ENCODE peak calls at places on chromosomes 12 and 14, in nine cellular contexts. V is heart left ventricle, U is lower leg skin, D is adrenal gland, R is A549, K is body of pancreas, Y is erythroblast, J is transverse colon, E is K562. Q is an unnamed sample.

GRCh38 chr12:76915381-76916169 is 36.8 kb upstream of the CSRP2 start:
- DNase-seq in V (no peak), U (no peak), R (no peak), D (no peak), Y (no peak), E (no peak), J (no peak), K (no peak), Q (no peak)

GRCh38 chr12:106883421-106883820 is 72.3 kb upstream of the TMEM263 start:
- DNase-seq in J (no peak), E (no peak), K (no peak), U (no peak), D (no peak), R (no peak), Y (no peak), V (no peak), Q (no peak)

GRCh38 chr14:92198804-92199203 is 77.0 kb downstream of the CPSF2 start:
- DNase-seq in R (no peak), V (no peak), Y (no peak), K (no peak), E (no peak), D (no peak), J (no peak), U (no peak), Q (no peak)

GRCh38 chr14:93163570-93163969 is 21.1 kb downstream of the MOAP1 start:
- DNase-seq in K (no peak), V (no peak), Y (no peak), D (no peak), R (no peak), U (no peak), E (no peak), J (no peak), Q (no peak)

GRCh38 chr12:14885718-14886201 is at the start of gene MGP:
- DNase-seq in R (no peak), Y (no peak), V (peak), D (peak), U (peak), K (peak), J (peak), E (no peak), Q (peak)

GRCh38 chr12:100324498-100324897 is 32.4 kb upstream of the SLC17A8 start:
- DNase-seq in J (no peak), D (no peak), R (no peak), V (no peak), U (no peak), E (no peak), K (no peak), Y (no peak), Q (no peak)

GRCh38 chr12:11228268-11228879 is 41.1 kb downstream of the PRB3 start:
- DNase-seq in U (no peak), E (peak), K (peak), R (peak), Y (peak), V (no peak), D (peak), J (peak), Q (peak)

GRCh38 chr12:104219908-104220404 is 4.4 kb downstream of the TXNRD1 start:
- DNase-seq in U (no peak), J (peak), E (peak), R (peak), V (no peak), Y (peak), K (peak), D (peak), Q (peak)

GRCh38 chr12:122841544-122842321 is 6.5 kb downstream of the HIP1R start:
- DNase-seq in V (peak), D (peak), R (no peak), Y (peak), E (no peak), U (peak), K (peak), J (no peak), Q (no peak)

GRCh38 chr12:88156075-88156654 is 14.1 kb downstream of the TMTC3 start:
- DNase-seq in E (no peak), Y (no peak), D (no peak), U (no peak), R (no peak), K (no peak), V (no peak), J (no peak), Q (no peak)

GRCh38 chr12:84497819-84498218 is 414.8 kb downstream of the SLC6A15 start:
- DNase-seq in E (no peak), K (no peak), U (no peak), Y (no peak), J (no peak), D (no peak), R (peak), V (no peak), Q (no peak)

GRCh38 chr12:38544357-38545066 is 227.9 kb downstream of the ALG10B start:
- DNase-seq in J (no peak), D (no peak), K (no peak), U (no peak), Y (no peak), E (no peak), R (peak), V (no peak), Q (no peak)

GRCh38 chr12:121826318-121826954 is 22.6 kb downstream of the SETD1B start:
- DNase-seq in U (no peak), R (no peak), V (no peak), J (no peak), E (no peak), D (no peak), Y (peak), K (no peak), Q (no peak)

GRCh38 chr12:11171953-11172675 is 1.1 kb downstream of the SMIM10L1 start:
- DNase-seq in V (no peak), R (peak), E (no peak), Y (peak), D (no peak), K (no peak), J (no peak), U (no peak), Q (no peak)

GRCh38 chr12:95037906-95038305 is 34.4 kb upstream of the NDUFA12 start:
- DNase-seq in R (no peak), Y (no peak), J (no peak), E (no peak), K (no peak), V (no peak), U (no peak), D (no peak), Q (no peak)

GRCh38 chr12:106138279-106138645 is 492 bp downstream of the NUAK1 start:
- DNase-seq in E (no peak), Y (no peak), D (no peak), V (peak), U (peak), R (no peak), K (no peak), J (no peak), Q (no peak)

GRCh38 chr12:109160433-109160832 is 44.0 kb downstream of the ACACB start:
- DNase-seq in V (peak), D (no peak), Y (no peak), J (no peak), U (peak), K (peak), R (no peak), E (no peak), Q (no peak)

GRCh38 chr12:1533602-1534304 is 60.6 kb downstream of the FBXL14 start:
- DNase-seq in K (no peak), J (peak), E (no peak), D (no peak), U (peak), V (no peak), Y (no peak), R (no peak), Q (no peak)

GRCh38 chr14:56271988-56272387 is 153.8 kb downstream of the PELI2 start:
- DNase-seq in Y (no peak), V (no peak), K (no peak), D (no peak), J (no peak), E (no peak), R (no peak), U (no peak), Q (no peak)

GRCh38 chr14:91870890-91871289 is 3.6 kb upstream of the TC2N start:
- DNase-seq in K (no peak), J (no peak), V (no peak), E (no peak), R (no peak), U (no peak), Y (no peak), D (no peak), Q (no peak)

GRCh38 chr12:49547090-49547690 is 8.4 kb downstream of the KCNH3 start:
- DNase-seq in R (no peak), V (no peak), D (no peak), E (no peak), U (no peak), K (no peak), Y (no peak), J (no peak), Q (no peak)

GRCh38 chr12:49959570-49960473 is 1.9 kb upstream of the AQP5 start:
- DNase-seq in K (peak), J (no peak), Y (no peak), V (peak), R (peak), D (no peak), E (no peak), U (no peak), Q (peak)

GRCh38 chr12:120010661-120011230 is 21.7 kb downstream of the BICDL1 start:
- DNase-seq in E (no peak), D (no peak), K (peak), Y (no peak), U (no peak), J (no peak), R (no peak), V (no peak), Q (no peak)

GRCh38 chr14:104520620-104521410 is 58.7 kb upstream of the C14orf180 start:
- DNase-seq in E (no peak), Y (no peak), R (no peak), K (no peak), J (no peak), U (peak), D (no peak), V (no peak), Q (no peak)

GRCh38 chr12:19704966-19705365 is 265.7 kb downstream of the AEBP2 start:
- DNase-seq in R (no peak), K (no peak), D (no peak), U (no peak), V (no peak), E (no peak), Y (no peak), J (no peak), Q (no peak)

GRCh38 chr14:95319312-95320075 is at the start of gene CLMN:
- DNase-seq in K (peak), J (peak), E (peak), U (no peak), V (peak), R (peak), Y (peak), D (peak), Q (peak)

GRCh38 chr14:47485421-47485820 is 190.0 kb downstream of the MDGA2 start:
- DNase-seq in J (no peak), E (no peak), Y (no peak), D (no peak), R (no peak), K (no peak), V (no peak), U (no peak), Q (no peak)

GRCh38 chr12:9041321-9041720 is 52.0 kb downstream of the KLRG1 start:
- DNase-seq in R (no peak), Y (no peak), E (no peak), U (no peak), D (peak), V (no peak), K (no peak), J (no peak), Q (no peak)

GRCh38 chr12:55060470-55060869 is 40.7 kb downstream of the NEUROD4 start:
- DNase-seq in U (no peak), D (no peak), K (no peak), J (no peak), V (no peak), R (no peak), Y (peak), E (peak), Q (no peak)

GRCh38 chr12:31204995-31205582 is 120.9 kb downstream of the SINHCAF start:
- DNase-seq in R (no peak), D (no peak), Y (no peak), K (no peak), U (no peak), E (no peak), V (no peak), J (no peak), Q (no peak)

GRCh38 chr12:84201976-84202375 is 710.6 kb downstream of the SLC6A15 start:
- DNase-seq in E (no peak), V (no peak), Y (no peak), J (no peak), R (no peak), D (no peak), K (no peak), U (no peak), Q (no peak)

GRCh38 chr12:100186071-100186470 is 14.5 kb upstream of the ACTR6 start:
- DNase-seq in U (no peak), K (no peak), V (no peak), R (no peak), D (no peak), Y (no peak), E (no peak), J (no peak), Q (no peak)

DNA sequence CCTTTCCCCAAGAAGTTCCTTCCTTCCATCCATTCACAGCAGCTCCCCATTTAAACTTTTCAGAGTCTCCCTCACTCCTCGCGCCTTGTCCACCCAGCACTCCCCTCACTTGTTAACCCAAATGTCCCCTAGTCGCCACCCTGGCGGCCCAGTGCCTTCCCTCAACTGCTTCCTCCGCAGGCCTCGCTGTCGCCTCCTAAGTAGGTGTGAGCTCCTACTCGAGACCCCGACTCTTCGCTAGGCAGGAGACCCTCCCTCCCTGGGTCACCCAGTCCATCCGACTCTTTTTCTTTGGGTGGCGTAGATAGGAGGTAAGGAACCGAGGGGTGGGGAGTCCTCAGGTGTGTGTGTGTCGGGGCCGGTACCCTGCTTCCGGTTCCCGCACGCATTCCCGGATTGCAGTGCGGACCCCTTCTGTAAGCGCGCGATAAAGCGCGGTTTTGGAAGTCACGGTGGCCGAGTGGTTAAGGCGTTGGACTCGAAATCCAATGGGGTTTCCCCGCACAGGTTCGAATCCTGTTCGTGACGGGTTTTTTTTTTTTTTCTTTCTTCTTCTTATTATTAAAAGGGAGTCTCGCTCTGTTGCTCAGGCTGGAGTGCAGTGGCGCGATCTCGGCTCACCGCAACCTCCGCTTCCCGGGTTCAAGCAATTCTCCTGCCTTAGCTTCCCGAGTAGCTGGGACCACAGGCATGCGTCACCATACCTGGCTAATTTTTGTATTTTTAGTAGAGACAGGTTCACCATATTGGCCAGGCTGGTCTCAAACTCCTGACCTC is 823 bp upstream of the SMARCC2 start:
- DNase-seq in J (peak), U (peak), K (peak), D (peak), V (peak), E (peak), R (peak), Y (peak), Q (peak)
- TF ChIP-seq POLR2A in J (peak), U (no peak), K (peak), D (no peak), V (no peak), E (peak), R (peak), Y (peak), Q (no peak)

GRCh38 chr14:36915089-36915488 is 253.4 kb downstream of the PAX9 start:
- DNase-seq in U (no peak), D (no peak), E (no peak), V (no peak), Y (no peak), K (no peak), J (no peak), R (no peak), Q (no peak)
- TF ChIP-seq POLR2A in U (no peak), D (no peak), E (no peak), V (no peak), Y (no peak), K (no peak), J (no peak), R (no peak), Q (no peak)

DNA sequence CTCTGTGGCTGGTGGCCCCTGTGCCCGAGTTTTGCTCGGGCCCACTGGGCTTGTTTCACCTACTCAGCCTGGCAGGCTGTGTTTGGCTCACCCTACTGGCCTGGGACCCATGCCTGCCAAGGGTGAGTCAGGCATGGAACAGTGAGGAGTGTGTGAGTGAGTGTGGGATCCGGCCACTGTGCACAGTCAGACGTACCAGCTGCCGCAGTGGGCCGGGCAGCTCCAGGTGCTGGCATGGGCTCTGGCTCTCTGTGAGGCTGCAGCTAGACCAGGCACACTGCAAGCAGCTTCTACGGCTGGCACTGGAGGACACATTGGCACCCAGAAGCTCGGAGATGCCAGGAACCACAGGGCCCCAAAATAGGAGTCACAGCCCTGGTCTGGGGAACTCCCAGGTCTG is 40.6 kb downstream of the HSD17B6 start:
- DNase-seq in J (no peak), Y (no peak), V (peak), U (no peak), D (peak), K (no peak), R (no peak), E (no peak), Q (peak)
- TF ChIP-seq POLR2A in J (no peak), Y (no peak), V (no peak), U (no peak), D (no peak), K (no peak), R (no peak), E (no peak), Q (no peak)

DNA sequence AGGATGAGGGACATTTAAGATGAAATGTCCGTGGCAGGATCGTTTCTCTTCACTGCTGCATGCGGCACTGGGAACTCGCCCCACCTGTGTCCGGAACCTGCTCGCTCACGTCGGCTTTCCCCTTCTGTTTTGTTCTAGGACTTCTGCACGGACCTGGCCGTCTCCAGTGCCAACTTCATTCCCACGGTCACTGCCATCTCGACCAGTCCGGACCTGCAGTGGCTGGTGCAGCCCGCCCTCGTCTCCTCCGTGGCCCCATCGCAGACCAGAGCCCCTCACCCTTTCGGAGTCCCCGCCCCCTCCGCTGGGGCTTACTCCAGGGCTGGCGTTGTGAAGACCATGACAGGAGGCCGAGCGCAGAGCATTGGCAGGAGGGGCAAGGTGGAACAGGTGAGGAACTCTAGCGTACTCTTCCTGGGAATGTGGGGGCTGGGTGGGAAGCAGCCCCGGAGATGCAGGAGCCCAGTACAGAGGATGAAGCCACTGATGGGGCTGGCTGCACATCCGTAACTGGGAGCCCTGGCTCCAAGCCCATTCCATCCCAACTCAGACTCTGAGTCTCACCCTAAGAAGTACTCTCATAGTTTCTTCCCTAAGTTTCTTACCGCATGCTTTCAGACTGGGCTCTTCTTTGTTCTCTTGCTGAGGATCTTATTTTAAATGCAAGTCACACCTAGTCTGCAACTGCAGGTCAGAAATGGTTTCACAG is 1.3 kb downstream of the FOS start:
- DNase-seq in J (peak), K (peak), D (peak), Y (peak), R (no peak), U (peak), E (no peak), V (no peak), Q (no peak)
- TF ChIP-seq POLR2A in J (no peak), K (no peak), D (no peak), Y (no peak), R (no peak), U (no peak), E (no peak), V (no peak), Q (no peak)